ENCODE peak calls at places on chromosomes 1 and 21, in eight cellular contexts. P is neural progenitor cell, J is HCT116, I is hepatocyte, V is OCI-LY7, K is SK-N-SH, M is PC-3, S is MM.1S. N is an unnamed sample. For H3K9me3, the result is how much of the 10 kb centered on the place peaks cover.

GRCh38 chr1:36322786-36323635 is 434 bp downstream of the EVA1B start:
- DNase-seq in P (peak), J (no peak), I (peak), V (no peak), K (peak), M (no peak), S (no peak), N (peak)

GRCh38 chr1:235286667-235287066 is 41.3 kb downstream of the ARID4B start:
- DNase-seq in P (no peak), J (no peak), I (no peak), V (no peak), K (no peak), M (no peak), S (no peak), N (peak)

GRCh38 chr1:228957535-228957934 is 222.3 kb downstream of the RHOU start:
- DNase-seq in P (no peak), J (no peak), I (no peak), V (no peak), K (no peak), M (no peak), S (no peak), N (no peak)

GRCh38 chr1:19081218-19081893 is 124.9 kb upstream of the IFFO2 start:
- DNase-seq in P (no peak), J (no peak), I (peak), V (no peak), K (no peak), M (peak), S (no peak), N (peak)

GRCh38 chr1:71521655-71522264 is 440.9 kb upstream of the ZRANB2 start:
- DNase-seq in P (peak), J (no peak), I (peak), V (peak), K (peak), M (peak), S (peak), N (peak)

GRCh38 chr1:217191441-217191840 is 439.4 kb downstream of the GPATCH2 start:
- DNase-seq in P (no peak), J (no peak), I (peak), V (no peak), K (no peak), M (peak), S (no peak), N (no peak)

GRCh38 chr1:8377382-8377928 is 59.5 kb downstream of the SLC45A1 start:
- DNase-seq in P (no peak), J (no peak), I (no peak), V (no peak), K (no peak), M (no peak), S (no peak), N (no peak)

GRCh38 chr1:155294520-155295182 is 6.6 kb downstream of the PKLR start:
- DNase-seq in P (peak), J (no peak), I (no peak), V (no peak), K (no peak), M (no peak), S (no peak), N (no peak)

GRCh38 chr1:64744492-64745180 is at the start of gene RAVER2:
- DNase-seq in P (peak), J (peak), I (peak), V (no peak), K (peak), M (peak), S (peak), N (peak)

GRCh38 chr1:156498447-156499193 is 2.0 kb downstream of the MEF2D start:
- DNase-seq in P (no peak), J (no peak), I (no peak), V (peak), K (no peak), M (peak), S (no peak), N (peak)

GRCh38 chr21:36747815-36748381 is 49.0 kb downstream of the SIM2 start:
- DNase-seq in P (peak), J (no peak), I (peak), V (no peak), K (peak), M (no peak), S (no peak), N (peak)

GRCh38 chr1:75594327-75594726 is 16.6 kb downstream of the SLC44A5 start:
- DNase-seq in P (no peak), J (no peak), I (no peak), V (no peak), K (no peak), M (no peak), S (no peak), N (no peak)

GRCh38 chr1:12178511-12178910 is 11.7 kb downstream of the TNFRSF1B start:
- DNase-seq in P (no peak), J (no peak), I (no peak), V (no peak), K (no peak), M (no peak), S (no peak), N (no peak)

GRCh38 chr1:6783956-6784559 is 1.2 kb upstream of the CAMTA1 start:
- DNase-seq in P (no peak), J (no peak), I (no peak), V (peak), K (no peak), M (peak), S (peak), N (no peak)

GRCh38 chr21:33314096-33314495 is 10.7 kb upstream of the IFNAR1 start:
- DNase-seq in P (no peak), J (no peak), I (no peak), V (no peak), K (no peak), M (no peak), S (no peak), N (peak)

GRCh38 chr21:31604591-31605190 is 54.8 kb upstream of the SOD1 start:
- DNase-seq in P (peak), J (peak), I (peak), V (peak), K (peak), M (peak), S (peak), N (peak)

GRCh38 chr1:43872280-43872679 is 61.3 kb upstream of the ARTN start:
- DNase-seq in P (no peak), J (no peak), I (no peak), V (no peak), K (no peak), M (peak), S (no peak), N (no peak)

GRCh38 chr21:38769253-38769780 is 36.4 kb upstream of the ETS2 start:
- DNase-seq in P (peak), J (no peak), I (peak), V (no peak), K (no peak), M (peak), S (no peak), N (peak)

GRCh38 chr1:4172659-4173599 is 272.9 kb upstream of the C1orf174 start:
- DNase-seq in P (peak), J (peak), I (no peak), V (peak), K (peak), M (peak), S (peak), N (no peak)

GRCh38 chr1:4169991-4170390 is 269.9 kb upstream of the C1orf174 start:
- DNase-seq in P (no peak), J (no peak), I (no peak), V (no peak), K (no peak), M (no peak), S (no peak), N (no peak)

GRCh38 chr1:4170953-4171352 is 270.9 kb upstream of the C1orf174 start:
- DNase-seq in P (no peak), J (no peak), I (no peak), V (no peak), K (no peak), M (no peak), S (no peak), N (no peak)

GRCh38 chr1:4171480-4172450 is 271.7 kb upstream of the C1orf174 start:
- DNase-seq in P (no peak), J (no peak), I (no peak), V (no peak), K (no peak), M (no peak), S (no peak), N (no peak)

GRCh38 chr1:4170548-4170947 is 270.5 kb upstream of the C1orf174 start:
- DNase-seq in P (no peak), J (no peak), I (no peak), V (no peak), K (no peak), M (no peak), S (no peak), N (no peak)
- H3K9me3 ChIP-seq in P (under half), J (under half), I (under half), V (under half), K (under half), M (under half), S (under half), N (under half)

DNA sequence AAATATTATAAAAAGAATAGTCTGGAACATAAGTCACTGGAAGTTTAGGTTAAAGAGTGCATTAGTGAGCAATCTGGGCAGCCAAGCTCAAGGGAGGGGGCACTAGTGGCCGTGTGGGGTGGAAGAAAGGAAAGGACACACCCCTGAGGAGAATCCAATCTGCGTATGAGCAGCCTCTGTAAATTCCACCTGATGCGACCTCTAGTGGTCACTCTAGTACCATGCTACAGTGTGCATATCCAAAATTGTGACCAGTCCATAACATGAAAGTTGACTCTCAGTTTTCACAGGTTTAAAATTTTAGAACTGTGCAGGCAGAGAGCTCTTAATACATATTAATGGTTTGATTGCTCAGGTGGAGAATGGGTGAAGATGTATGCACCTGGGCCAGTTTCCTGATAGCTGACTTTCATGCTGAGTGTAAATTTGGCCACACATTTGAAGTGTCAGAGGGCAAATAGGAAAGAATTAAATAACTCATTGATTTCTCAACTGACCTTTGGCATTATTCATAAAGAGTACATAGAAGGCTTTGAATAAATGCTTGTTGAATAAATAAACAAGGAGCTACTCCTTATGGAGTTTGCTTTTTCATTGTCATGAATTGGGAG is 105.9 kb upstream of the C21orf91 start:
- DNase-seq in P (peak), J (peak), I (peak), V (peak), K (peak), M (peak), S (peak), N (peak)
- TF ChIP-seq EZH2phosphoT487 in P (no peak), J (no peak), I (no peak), V (no peak), K (no peak), M (no peak), S (no peak), N (no peak)

GRCh38 chr21:46006547-46007497 is 25.3 kb downstream of the COL6A1 start:
- DNase-seq in P (no peak), J (no peak), I (no peak), V (no peak), K (peak), M (no peak), S (no peak), N (no peak)

GRCh38 chr21:46005481-46005881 is 23.9 kb downstream of the COL6A1 start:
- DNase-seq in P (no peak), J (no peak), I (no peak), V (no peak), K (peak), M (no peak), S (no peak), N (no peak)

GRCh38 chr21:46003575-46004007 is 22.0 kb downstream of the COL6A1 start:
- DNase-seq in P (no peak), J (no peak), I (no peak), V (no peak), K (no peak), M (no peak), S (no peak), N (no peak)

GRCh38 chr21:46004168-46004861 is 22.7 kb downstream of the COL6A1 start:
- DNase-seq in P (no peak), J (no peak), I (no peak), V (no peak), K (no peak), M (no peak), S (no peak), N (peak)

DNA sequence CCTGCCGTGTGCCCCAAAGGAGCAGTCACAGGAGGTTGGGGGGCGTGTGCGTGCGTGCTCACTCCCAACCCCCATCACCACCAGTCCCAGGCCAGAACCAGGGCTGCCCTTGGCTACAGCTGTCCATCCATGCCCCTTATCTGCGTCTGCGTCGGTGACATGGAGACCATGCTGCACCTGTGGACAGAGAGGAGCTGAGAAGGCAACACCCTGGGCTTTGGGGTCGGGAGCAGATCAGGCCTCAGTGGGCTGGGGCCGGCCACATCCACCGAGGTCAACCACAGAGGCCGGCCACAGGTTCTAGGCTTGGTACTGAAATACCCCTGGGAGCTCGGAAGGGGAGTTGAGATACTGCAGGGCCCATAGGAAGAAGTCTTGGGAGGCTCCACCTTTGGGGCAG is 23.5 kb downstream of the COL6A1 start:
- DNase-seq in P (no peak), J (no peak), I (no peak), V (no peak), K (peak), M (no peak), S (no peak), N (peak)
- H3K9me3 ChIP-seq in P (under half), J (under half), I (under half), V (under half), K (under half), M (under half), S (under half), N (under half)

DNA sequence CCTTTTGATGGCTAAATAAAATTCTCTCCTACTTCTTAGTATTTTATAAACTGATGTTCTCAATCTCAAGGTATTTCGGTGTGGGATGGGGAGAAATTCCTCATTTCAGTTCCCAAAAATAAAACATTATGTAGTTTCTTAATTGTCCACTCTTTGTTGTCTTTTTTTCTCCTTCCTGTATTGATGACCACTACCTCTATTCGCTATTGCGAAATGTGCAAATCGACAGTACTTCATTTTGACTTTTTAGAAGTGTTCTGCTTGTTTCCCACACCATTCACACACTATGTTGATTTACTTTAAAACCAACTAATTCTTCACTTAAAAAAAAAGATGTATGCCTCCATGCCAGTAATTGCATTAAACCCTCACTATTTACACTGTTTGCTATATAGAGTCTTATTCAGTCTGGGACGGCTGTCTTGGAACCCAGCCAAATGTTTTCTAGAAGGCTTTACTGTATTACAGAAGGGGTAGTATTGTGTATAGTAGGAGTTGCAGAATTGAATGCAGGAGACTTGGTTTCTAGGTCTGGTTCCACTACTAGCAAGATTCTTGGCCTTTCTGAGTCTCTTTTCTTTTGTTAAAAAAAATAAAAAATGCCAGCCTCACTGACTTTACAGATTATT is 5.6 kb downstream of the RNF2 start:
- DNase-seq in P (no peak), J (no peak), I (no peak), V (no peak), K (no peak), M (no peak), S (no peak), N (no peak)
- TF ChIP-seq EZH2phosphoT487 in P (no peak), J (no peak), I (no peak), V (no peak), K (no peak), M (no peak), S (no peak), N (no peak)